ENCODE peak calls at places on chromosomes 7 and 10, in eight cellular contexts. P is sigmoid colon, U is HCT116, W is spleen, M is HepG2, A is stomach, I is SK-N-SH, J is upper lobe of left lung. V is an unnamed sample.

GRCh38 chr10:64344211-64344610 is 823.0 kb downstream of the REEP3 start:
- DNase-seq in W (no peak), U (no peak), P (no peak), J (no peak), M (no peak), I (no peak), A (no peak), V (no peak)

GRCh38 chr7:86908948-86909347 is 150.5 kb downstream of the ELAPOR2 start:
- DNase-seq in U (no peak), M (no peak), W (no peak), I (no peak), A (no peak), P (no peak), J (no peak), V (no peak)

GRCh38 chr10:99859585-99859984 is 77.1 kb downstream of the ABCC2 start:
- DNase-seq in P (no peak), M (peak; percentile 52), W (no peak), A (no peak), U (peak; percentile 60), I (peak; percentile 31), J (no peak), V (no peak)

GRCh38 chr10:114305521-114305925 is 66.5 kb downstream of the VWA2 start:
- DNase-seq in M (no peak), I (no peak), A (no peak), U (no peak), P (peak; percentile 64), W (peak; percentile 72), J (no peak), V (no peak)

GRCh38 chr7:12855036-12855435 is 167.6 kb downstream of the ARL4A start:
- DNase-seq in P (no peak), U (no peak), I (no peak), J (no peak), W (no peak), A (no peak), M (no peak), V (no peak)

GRCh38 chr10:79146611-79147130 is 77.9 kb downstream of the ZMIZ1 start:
- DNase-seq in I (no peak), M (no peak), W (peak; percentile 89), P (peak; percentile 93), A (peak; percentile 82), J (peak; percentile 92), U (no peak), V (peak; percentile 93)

GRCh38 chr7:42351313-42351935 is 114.4 kb upstream of the GLI3 start:
- DNase-seq in A (no peak), M (no peak), U (no peak), I (no peak), W (no peak), J (no peak), P (no peak), V (no peak)

GRCh38 chr7:128454808-128455555 is 696 bp upstream of the HILPDA start:
- DNase-seq in U (no peak), P (no peak), J (no peak), W (no peak), M (no peak), I (no peak), A (no peak), V (no peak)

GRCh38 chr10:32790483-32790882 is 167.5 kb downstream of the ITGB1 start:
- DNase-seq in I (no peak), P (no peak), U (no peak), A (no peak), M (no peak), J (no peak), W (no peak), V (no peak)

GRCh38 chr10:55509168-55509567 is 708.1 kb upstream of the PCDH15 start:
- DNase-seq in P (no peak), U (no peak), J (no peak), W (no peak), A (no peak), M (no peak), I (no peak), V (no peak)

GRCh38 chr7:50978633-50979215 is 196.0 kb upstream of the GRB10 start:
- DNase-seq in A (no peak), I (no peak), M (peak; percentile 10), J (no peak), U (no peak), P (no peak), W (no peak), V (peak; percentile 53)

GRCh38 chr7:29345590-29345989 is 151.0 kb downstream of the CHN2 start:
- DNase-seq in I (peak; percentile 63), A (peak; percentile 62), M (peak; percentile 38), W (no peak), J (peak; percentile 40), U (peak; percentile 10), P (no peak), V (no peak)

GRCh38 chr10:58666024-58666423 is 153.4 kb downstream of the BICC1 start:
- DNase-seq in A (no peak), U (no peak), M (peak; percentile 71), P (no peak), W (no peak), J (peak; percentile 57), I (no peak), V (no peak)

GRCh38 chr10:99393036-99393435 is 37.4 kb downstream of the GOT1 start:
- DNase-seq in P (no peak), W (no peak), J (no peak), M (no peak), I (no peak), U (no peak), A (no peak), V (no peak)

GRCh38 chr10:88979153-88979562 is 11.4 kb upstream of the FAS start:
- DNase-seq in M (no peak), P (peak; percentile 93), J (no peak), A (no peak), I (no peak), U (no peak), W (no peak), V (no peak)

GRCh38 chr10:7046615-7047014 is 364.2 kb downstream of the SFMBT2 start:
- DNase-seq in M (no peak), A (no peak), I (no peak), J (no peak), U (no peak), W (no peak), P (no peak), V (no peak)

GRCh38 chr10:7040681-7041080 is 370.2 kb downstream of the SFMBT2 start:
- DNase-seq in W (no peak), I (no peak), U (no peak), A (no peak), P (no peak), M (no peak), J (no peak), V (no peak)

GRCh38 chr10:7043051-7043653 is 367.7 kb downstream of the SFMBT2 start:
- DNase-seq in W (no peak), U (no peak), J (peak; percentile 30), A (no peak), M (no peak), P (no peak), I (no peak), V (no peak)

GRCh38 chr10:7045891-7046599 is 364.8 kb downstream of the SFMBT2 start:
- DNase-seq in W (no peak), M (no peak), U (no peak), P (no peak), J (peak; percentile 75), I (no peak), A (no peak), V (no peak)
- TF ChIP-seq POLR2AphosphoS5 in W (peak; percentile 76), M (no peak), U (no peak), P (no peak), J (peak; percentile 60), I (no peak), A (no peak), V (no peak)

GRCh38 chr10:21724695-21725371 is 190.8 kb downstream of the MLLT10 start:
- DNase-seq in P (peak; percentile 97), M (peak; percentile 98), A (peak; percentile 73), W (no peak), I (peak; percentile 61), J (peak; percentile 91), U (peak; percentile 93), V (peak; percentile 95)

GRCh38 chr10:21721000-21721670 is 187.1 kb downstream of the MLLT10 start:
- DNase-seq in W (no peak), U (no peak), M (no peak), A (no peak), I (no peak), P (no peak), J (no peak), V (no peak)

GRCh38 chr10:21722209-21722608 is 188.2 kb downstream of the MLLT10 start:
- DNase-seq in P (no peak), U (no peak), J (no peak), M (no peak), W (no peak), A (no peak), I (no peak), V (no peak)

GRCh38 chr10:21726601-21727295 is 192.7 kb downstream of the MLLT10 start:
- DNase-seq in M (no peak), I (no peak), U (no peak), P (no peak), J (no peak), W (no peak), A (no peak), V (no peak)

GRCh38 chr10:21724020-21724589 is 190.1 kb downstream of the MLLT10 start:
- DNase-seq in J (no peak), M (no peak), I (no peak), P (no peak), U (no peak), W (no peak), A (no peak), V (no peak)
- H3K4me1 ChIP-seq in J (peaks cover 19% of the 10 kb centered on the region), M (peaks cover 36% of the 10 kb centered on the region), I (peaks cover 46% of the 10 kb centered on the region), P (peaks cover 27% of the 10 kb centered on the region), U (peaks cover 32% of the 10 kb centered on the region), W (no peaks in the 10 kb centered on the region), A (peaks cover 38% of the 10 kb centered on the region), V (peaks cover 20% of the 10 kb centered on the region)

DNA sequence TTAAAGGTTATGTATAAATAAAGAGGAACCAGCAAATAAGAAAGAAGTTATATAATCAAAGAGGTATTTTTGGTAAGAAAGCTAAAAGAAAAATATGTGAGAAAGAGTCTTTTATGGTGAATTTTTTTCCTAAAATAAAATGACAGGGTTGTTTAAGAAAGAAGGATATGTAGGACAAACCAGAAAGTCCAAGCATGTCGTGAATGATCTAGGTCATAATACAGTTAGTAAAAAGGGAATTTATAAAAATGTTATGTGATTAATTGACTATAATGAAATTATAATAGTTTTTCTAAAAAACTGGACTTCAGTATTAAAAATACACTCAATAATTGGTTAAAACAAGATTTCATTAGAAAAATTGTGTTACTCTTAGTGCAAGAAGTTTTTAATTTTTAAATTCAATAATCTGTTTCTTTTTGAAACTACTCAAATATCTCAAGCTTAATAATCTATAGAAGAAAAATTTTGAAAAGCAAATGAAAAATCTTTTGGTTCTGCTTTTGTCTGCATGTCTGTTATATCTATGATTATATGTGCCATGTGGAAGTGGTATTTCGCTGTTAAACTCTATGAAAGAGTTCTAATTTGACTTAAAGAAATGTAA is 23.3 kb downstream of the AVL9 start:
- DNase-seq in W (no peak), M (peak; percentile 41), I (no peak), U (peak; percentile 74), P (no peak), J (no peak), A (no peak), V (no peak)
- H3K9me3 ChIP-seq in W (peaks cover 46% of the 10 kb centered on the region), M (peaks cover 33% of the 10 kb centered on the region), I (peaks cover 11% of the 10 kb centered on the region), U (peaks cover 18% of the 10 kb centered on the region), P (peaks cover 4% of the 10 kb centered on the region), J (no peaks in the 10 kb centered on the region), A (peaks cover 9% of the 10 kb centered on the region), V (no peaks in the 10 kb centered on the region)

GRCh38 chr7:105429746-105430612 is 41.3 kb upstream of the SRPK2 start:
- DNase-seq in I (peak; percentile 55), J (peak; percentile 47), M (peak; percentile 50), W (no peak), P (no peak), U (peak; percentile 34), A (peak; percentile 68), V (no peak)
- TF ChIP-seq POLR2AphosphoS5 in I (no peak), J (no peak), M (no peak), W (no peak), P (no peak), U (no peak), A (no peak), V (no peak)